ENCODE peak calls at places on chromosomes 1 and 21, in six cellular contexts. One of them, this sample, is unnamed.

GRCh38 chr21:25396135-25396711 is 211.1 kb downstream of the MRPL39 start:
- DNase-seq in nephron progenitor cell: no peak
- DNase-seq in NCI-H1092: no peak
- DNase-seq in sigmoid colon: no peak
- DNase-seq in progenitor cell of endocrine pancreas: no peak
- DNase-seq in lower leg skin: no peak
- DNase-seq in this sample: no peak

GRCh38 chr1:75092141-75092540 is 42.0 kb upstream of the LHX8 start:
- DNase-seq in nephron progenitor cell: no peak
- DNase-seq in lower leg skin: no peak
- DNase-seq in progenitor cell of endocrine pancreas: no peak
- DNase-seq in NCI-H1092: no peak
- DNase-seq in sigmoid colon: no peak
- DNase-seq in this sample: no peak

GRCh38 chr1:161084205-161084988 is 5.0 kb downstream of the NECTIN4 start:
- DNase-seq in sigmoid colon: no peak
- DNase-seq in progenitor cell of endocrine pancreas: no peak
- DNase-seq in NCI-H1092: no peak
- DNase-seq in lower leg skin: no peak
- DNase-seq in nephron progenitor cell: no peak
- DNase-seq in this sample: no peak

GRCh38 chr21:39849014-39849655 is 18.1 kb upstream of the PCP4 start:
- DNase-seq in nephron progenitor cell: no peak
- DNase-seq in lower leg skin: no peak
- DNase-seq in sigmoid colon: no peak
- DNase-seq in progenitor cell of endocrine pancreas: no peak
- DNase-seq in NCI-H1092: no peak
- DNase-seq in this sample: no peak

GRCh38 chr1:48681476-48682305 is 95.0 kb downstream of the BEND5 start:
- DNase-seq in NCI-H1092: no peak
- DNase-seq in sigmoid colon: no peak
- DNase-seq in nephron progenitor cell: no peak
- DNase-seq in progenitor cell of endocrine pancreas: no peak
- DNase-seq in lower leg skin: peak
- DNase-seq in this sample: no peak

GRCh38 chr21:41664881-41665765 is 101.7 kb downstream of the RIPK4 start:
- DNase-seq in nephron progenitor cell: no peak
- DNase-seq in progenitor cell of endocrine pancreas: no peak
- DNase-seq in sigmoid colon: no peak
- DNase-seq in NCI-H1092: no peak
- DNase-seq in lower leg skin: peak
- DNase-seq in this sample: no peak

GRCh38 chr21:36320421-36321324 is 676 bp downstream of the MORC3 start:
- DNase-seq in NCI-H1092: peak
- DNase-seq in lower leg skin: peak
- DNase-seq in progenitor cell of endocrine pancreas: peak
- DNase-seq in sigmoid colon: peak
- DNase-seq in nephron progenitor cell: no peak
- DNase-seq in this sample: peak

GRCh38 chr1:199161766-199162303 is 523.0 kb downstream of the PTPRC start:
- DNase-seq in nephron progenitor cell: no peak
- DNase-seq in sigmoid colon: no peak
- DNase-seq in NCI-H1092: no peak
- DNase-seq in progenitor cell of endocrine pancreas: no peak
- DNase-seq in lower leg skin: no peak
- DNase-seq in this sample: no peak

GRCh38 chr1:210830034-210831028 is 303.6 kb downstream of the KCNH1 start:
- DNase-seq in NCI-H1092: no peak
- DNase-seq in lower leg skin: no peak
- DNase-seq in progenitor cell of endocrine pancreas: no peak
- DNase-seq in nephron progenitor cell: no peak
- DNase-seq in sigmoid colon: no peak
- DNase-seq in this sample: no peak

GRCh38 chr1:215475719-215476525 is 91.2 kb upstream of the KCTD3 start:
- DNase-seq in nephron progenitor cell: no peak
- DNase-seq in NCI-H1092: no peak
- DNase-seq in sigmoid colon: no peak
- DNase-seq in lower leg skin: no peak
- DNase-seq in progenitor cell of endocrine pancreas: no peak
- DNase-seq in this sample: no peak

GRCh38 chr1:16351449-16351993 is 759 bp downstream of the FBXO42 start:
- DNase-seq in NCI-H1092: no peak
- DNase-seq in nephron progenitor cell: no peak
- DNase-seq in lower leg skin: peak
- DNase-seq in sigmoid colon: peak
- DNase-seq in progenitor cell of endocrine pancreas: no peak
- DNase-seq in this sample: no peak

GRCh38 chr21:24375201-24375600 is 1232.1 kb downstream of the MRPL39 start:
- DNase-seq in lower leg skin: no peak
- DNase-seq in sigmoid colon: no peak
- DNase-seq in NCI-H1092: no peak
- DNase-seq in progenitor cell of endocrine pancreas: no peak
- DNase-seq in nephron progenitor cell: no peak
- DNase-seq in this sample: no peak

GRCh38 chr1:15848143-15848928 is 829 bp downstream of the SPEN start:
- DNase-seq in nephron progenitor cell: peak
- DNase-seq in sigmoid colon: peak
- DNase-seq in lower leg skin: peak
- DNase-seq in progenitor cell of endocrine pancreas: peak
- DNase-seq in NCI-H1092: peak
- DNase-seq in this sample: no peak